ENCODE peak calls at places on chromosomes 1 and 21, in four cellular contexts. L is HL-60; R is kidney epithelial cell; B is CD8-positive, alpha-beta memory T cell. X is an unnamed sample.

GRCh38 chr1:66403031-66403731 is 130.8 kb upstream of the SGIP1 start:
- DNase-seq in B (no peak), R (no peak), L (no peak), X (no peak)

GRCh38 chr1:24692351-24692980 is 49.4 kb downstream of the SRRM1 start:
- DNase-seq in B (no peak), R (no peak), L (no peak), X (no peak)

GRCh38 chr1:110647254-110647891 is 27.4 kb downstream of the KCNA3 start:
- DNase-seq in R (no peak), B (peak), L (no peak), X (no peak)

GRCh38 chr1:206912445-206913095 is 9.2 kb downstream of the FCMR start:
- DNase-seq in B (peak), R (no peak), L (peak), X (peak)

GRCh38 chr1:212700892-212701819 is 1.5 kb upstream of the BATF3 start:
- DNase-seq in R (no peak), L (peak), B (no peak), X (peak)

GRCh38 chr1:37958690-37959089 is 11.8 kb upstream of the INPP5B start:
- DNase-seq in R (peak), B (no peak), L (no peak), X (no peak)

GRCh38 chr1:93448292-93448982 is 519 bp downstream of the FNBP1L start:
- DNase-seq in R (no peak), B (peak), L (no peak), X (peak)

GRCh38 chr1:117534995-117535467 is 70.8 kb upstream of the TENT5C start:
- DNase-seq in B (peak), R (no peak), L (peak), X (peak)

GRCh38 chr1:157197906-157198435 is 59.8 kb upstream of the ETV3 start:
- DNase-seq in L (no peak), R (no peak), B (no peak), X (no peak)

GRCh38 chr1:17874231-17874630 is 119.1 kb downstream of the ACTL8 start:
- DNase-seq in B (no peak), L (no peak), R (peak), X (no peak)

GRCh38 chr1:61515096-61515495 is 209.8 kb downstream of the TM2D1 start:
- DNase-seq in L (no peak), R (no peak), B (no peak), X (no peak)

GRCh38 chr1:41766546-41766945 is 152.2 kb downstream of the HIVEP3 start:
- DNase-seq in B (no peak), R (no peak), L (no peak), X (no peak)

GRCh38 chr1:36236302-36236701 is 12.1 kb downstream of the THRAP3 start:
- DNase-seq in B (no peak), R (no peak), L (no peak), X (no peak)

GRCh38 chr1:161033751-161034150 is 5.0 kb downstream of the TSTD1 start:
- DNase-seq in L (no peak), R (no peak), B (no peak), X (no peak)

GRCh38 chr1:33244143-33244808 is 12.0 kb upstream of the ZNF362 start:
- DNase-seq in R (no peak), B (no peak), L (no peak), X (no peak)

GRCh38 chr1:86521522-86521891 is 25.4 kb upstream of the CLCA4 start:
- DNase-seq in L (no peak), R (no peak), B (no peak), X (no peak)

GRCh38 chr1:125066385-125066784 is 3881.6 kb downstream of the SRGAP2C start:
- DNase-seq in R (no peak), L (no peak), B (no peak), X (no peak)

GRCh38 chr1:38117444-38117887 is 70.9 kb upstream of the POU3F1 start:
- DNase-seq in R (no peak), L (no peak), B (no peak), X (peak)

GRCh38 chr1:11285883-11286734 is 13.1 kb downstream of the UBIAD1 start:
- DNase-seq in B (no peak), R (no peak), L (no peak), X (no peak)

GRCh38 chr1:203065191-203065590 is 20.6 kb downstream of the MYOG start:
- DNase-seq in L (no peak), B (no peak), R (no peak), X (no peak)

GRCh38 chr21:44649701-44650100 is 3.5 kb downstream of the KRTAP10-11 start:
- DNase-seq in R (no peak), B (no peak), L (no peak), X (no peak)

GRCh38 chr1:69172003-69173000 is 395.4 kb upstream of the LRRC7 start:
- DNase-seq in L (no peak), B (no peak), R (no peak), X (no peak)

GRCh38 chr1:74480068-74480467 is 32.3 kb downstream of the LRRC53 start:
- DNase-seq in L (no peak), R (no peak), B (no peak), X (no peak)

GRCh38 chr1:203873094-203873493 is 11.7 kb downstream of the SNRPE start:
- DNase-seq in B (no peak), R (no peak), L (no peak), X (no peak)

GRCh38 chr1:149931212-149931805 is 3.7 kb upstream of the SF3B4 start:
- DNase-seq in R (no peak), B (no peak), L (no peak), X (no peak)

GRCh38 chr21:14071902-14072734 is 138.6 kb downstream of the LIPI start:
- DNase-seq in L (no peak), B (no peak), R (no peak), X (no peak)

GRCh38 chr1:170729608-170730378 is 65.9 kb downstream of the PRRX1 start:
- DNase-seq in R (no peak), L (no peak), B (no peak), X (no peak)

GRCh38 chr1:89125571-89126233 is at the start of gene GBP2:
- DNase-seq in L (peak), B (peak), R (peak), X (no peak)

GRCh38 chr1:70042090-70042716 is 163.2 kb downstream of the LRRC40 start:
- DNase-seq in R (no peak), L (peak), B (no peak), X (no peak)

GRCh38 chr1:67939176-67939751 is 106.0 kb upstream of the GNG12 start:
- DNase-seq in R (no peak), L (no peak), B (no peak), X (no peak)

GRCh38 chr1:45536886-45537285 is 13.7 kb upstream of the AKR1A1 start:
- DNase-seq in R (no peak), L (no peak), B (no peak), X (peak)

GRCh38 chr21:16193758-16194606 is 464.2 kb downstream of the USP25 start:
- DNase-seq in R (peak), L (peak), B (no peak), X (peak)
- H3K4me3 ChIP-seq in R (no peak), L (no peak), B (no peak), X (no peak)

GRCh38 chr1:205226868-205227583 is 720 bp upstream of the TMCC2 start:
- DNase-seq in L (no peak), B (no peak), R (no peak), X (peak)

GRCh38 chr1:205225901-205226765 is 1.6 kb upstream of the TMCC2 start:
- DNase-seq in L (no peak), B (no peak), R (no peak), X (peak)

GRCh38 chr1:205227584-205228006 is at the start of gene TMCC2:
- DNase-seq in B (peak), R (no peak), L (peak), X (peak)

GRCh38 chr1:205228052-205228451 is 306 bp downstream of the TMCC2 start:
- DNase-seq in R (no peak), B (no peak), L (no peak), X (no peak)

DNA sequence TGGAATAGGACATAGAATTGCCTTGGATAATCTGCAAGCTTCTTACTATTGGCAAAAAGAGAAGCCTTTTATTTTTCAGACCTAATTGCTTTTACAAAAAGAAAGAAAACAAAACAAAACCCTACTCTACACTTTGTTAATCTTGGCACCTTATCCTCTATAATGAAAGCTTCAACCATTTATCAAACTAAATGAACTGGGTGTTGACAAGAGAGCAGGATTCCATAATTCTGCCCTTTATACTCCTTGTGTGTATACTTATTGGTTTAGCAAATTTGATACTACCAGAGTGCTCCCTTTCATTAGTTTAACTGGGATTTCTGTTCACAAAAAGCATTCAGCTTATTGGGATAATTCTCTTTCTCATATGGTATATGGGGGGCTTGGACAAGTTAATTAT is 3.0 kb upstream of the TMCC2 start:
- DNase-seq in B (no peak), R (no peak), L (no peak), X (no peak)
- H3K4me3 ChIP-seq in B (no peak), R (no peak), L (no peak), X (no peak)

GRCh38 chr1:28266920-28267322 is 7.6 kb downstream of the SESN2 start:
- DNase-seq in R (no peak), B (no peak), L (no peak), X (no peak)
- H3K4me3 ChIP-seq in R (no peak), B (no peak), L (no peak), X (no peak)

DNA sequence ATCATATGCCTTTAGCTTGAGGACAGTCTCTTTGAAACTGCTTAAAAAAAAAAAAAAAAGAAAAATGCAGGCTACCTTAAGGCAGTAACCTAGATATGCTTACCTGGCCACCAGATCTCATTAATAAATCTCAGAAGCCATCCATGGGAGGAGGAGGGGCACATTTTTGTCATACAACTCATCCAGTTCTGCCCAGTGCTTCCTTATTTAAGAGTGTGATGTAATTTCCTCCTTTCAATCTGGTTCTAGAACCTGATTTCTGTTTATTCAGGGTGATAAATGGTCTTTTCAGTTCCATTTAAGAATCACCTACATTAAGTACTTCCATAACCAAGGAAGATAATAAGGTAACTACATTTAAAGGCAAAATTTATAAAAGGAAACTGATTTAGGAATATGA is 6.1 kb downstream of the ERRFI1 start:
- DNase-seq in B (no peak), R (peak), L (no peak), X (no peak)
- H3K4me3 ChIP-seq in B (no peak), R (no peak), L (no peak), X (no peak)